ENCODE peak calls at places on chromosomes 3 and 15, in nine cellular contexts. One of them, this sample, is unnamed.

GRCh38 chr3:61141184-61141583 is 110.1 kb downstream of the FHIT start:
- DNase-seq in transverse colon: no peak
- DNase-seq in tibial nerve: no peak
- DNase-seq in SK-N-SH: no peak
- DNase-seq in sigmoid colon: no peak
- DNase-seq in stomach: no peak
- DNase-seq in A549: no peak
- DNase-seq in ovary: no peak
- DNase-seq in HepG2: no peak
- DNase-seq in this sample: no peak

GRCh38 chr3:12353796-12354505 is 65.1 kb downstream of the PPARG start:
- DNase-seq in transverse colon: no peak
- DNase-seq in tibial nerve: no peak
- DNase-seq in SK-N-SH: no peak
- DNase-seq in sigmoid colon: no peak
- DNase-seq in stomach: no peak
- DNase-seq in A549: peak; percentile 58
- DNase-seq in ovary: no peak
- DNase-seq in HepG2: no peak
- DNase-seq in this sample: no peak

GRCh38 chr3:121481116-121481895 is 64.5 kb downstream of the POLQ start:
- DNase-seq in transverse colon: no peak
- DNase-seq in tibial nerve: no peak
- DNase-seq in SK-N-SH: no peak
- DNase-seq in sigmoid colon: no peak
- DNase-seq in stomach: no peak
- DNase-seq in A549: no peak
- DNase-seq in ovary: no peak
- DNase-seq in HepG2: no peak
- DNase-seq in this sample: no peak

GRCh38 chr3:105868450-105868744 is 415 bp downstream of the CBLB start:
- DNase-seq in transverse colon: peak; percentile 60
- DNase-seq in tibial nerve: peak; percentile 24
- DNase-seq in SK-N-SH: peak; percentile 76
- DNase-seq in sigmoid colon: peak; percentile 80
- DNase-seq in stomach: peak; percentile 61
- DNase-seq in A549: peak; percentile 37
- DNase-seq in ovary: peak; percentile 62
- DNase-seq in HepG2: peak; percentile 35
- DNase-seq in this sample: no peak

GRCh38 chr15:92797168-92798052 is 102.7 kb upstream of the CHD2 start:
- DNase-seq in transverse colon: no peak
- DNase-seq in tibial nerve: no peak
- DNase-seq in SK-N-SH: peak; percentile 62
- DNase-seq in sigmoid colon: no peak
- DNase-seq in stomach: no peak
- DNase-seq in A549: peak; percentile 84
- DNase-seq in ovary: peak; percentile 37
- DNase-seq in HepG2: peak; percentile 78
- DNase-seq in this sample: peak; percentile 40

GRCh38 chr15:90481023-90481422 is 48.7 kb upstream of the CRTC3 start:
- DNase-seq in transverse colon: peak; percentile 21
- DNase-seq in tibial nerve: no peak
- DNase-seq in SK-N-SH: no peak
- DNase-seq in sigmoid colon: no peak
- DNase-seq in stomach: no peak
- DNase-seq in A549: no peak
- DNase-seq in ovary: no peak
- DNase-seq in HepG2: no peak
- DNase-seq in this sample: no peak

GRCh38 chr3:42505203-42505848 is 2.9 kb downstream of the VIPR1 start:
- DNase-seq in transverse colon: peak; percentile 75
- DNase-seq in tibial nerve: no peak
- DNase-seq in SK-N-SH: no peak
- DNase-seq in sigmoid colon: peak; percentile 47
- DNase-seq in stomach: peak; percentile 15
- DNase-seq in A549: no peak
- DNase-seq in ovary: no peak
- DNase-seq in HepG2: no peak
- DNase-seq in this sample: no peak

GRCh38 chr15:49135342-49135857 is 20.0 kb downstream of the COPS2 start:
- DNase-seq in transverse colon: no peak
- DNase-seq in tibial nerve: no peak
- DNase-seq in SK-N-SH: no peak
- DNase-seq in sigmoid colon: no peak
- DNase-seq in stomach: no peak
- DNase-seq in A549: no peak
- DNase-seq in ovary: no peak
- DNase-seq in HepG2: no peak
- DNase-seq in this sample: no peak

GRCh38 chr15:78280289-78281072 is 16.1 kb downstream of the DNAJA4 start:
- DNase-seq in transverse colon: no peak
- DNase-seq in tibial nerve: no peak
- DNase-seq in SK-N-SH: no peak
- DNase-seq in sigmoid colon: no peak
- DNase-seq in stomach: no peak
- DNase-seq in A549: no peak
- DNase-seq in ovary: no peak
- DNase-seq in HepG2: no peak
- DNase-seq in this sample: no peak

GRCh38 chr3:21274000-21274671 is 476.9 kb downstream of the ZNF385D start:
- DNase-seq in transverse colon: no peak
- DNase-seq in tibial nerve: no peak
- DNase-seq in SK-N-SH: no peak
- DNase-seq in sigmoid colon: no peak
- DNase-seq in stomach: no peak
- DNase-seq in A549: no peak
- DNase-seq in ovary: no peak
- DNase-seq in HepG2: no peak
- DNase-seq in this sample: no peak

GRCh38 chr3:112531358-112531781 is 30.4 kb downstream of the ATG3 start:
- DNase-seq in transverse colon: no peak
- DNase-seq in tibial nerve: no peak
- DNase-seq in SK-N-SH: peak; percentile 27
- DNase-seq in sigmoid colon: no peak
- DNase-seq in stomach: no peak
- DNase-seq in A549: peak; percentile 38
- DNase-seq in ovary: no peak
- DNase-seq in HepG2: peak; percentile 3
- DNase-seq in this sample: no peak

GRCh38 chr3:72629191-72629611 is 219.0 kb downstream of the SHQ1 start:
- DNase-seq in transverse colon: no peak
- DNase-seq in tibial nerve: no peak
- DNase-seq in SK-N-SH: no peak
- DNase-seq in sigmoid colon: no peak
- DNase-seq in stomach: no peak
- DNase-seq in A549: no peak
- DNase-seq in ovary: no peak
- DNase-seq in HepG2: no peak
- DNase-seq in this sample: no peak

GRCh38 chr15:49421991-49422390 is 1.1 kb upstream of the FGF7 start:
- DNase-seq in transverse colon: peak; percentile 24
- DNase-seq in tibial nerve: peak; percentile 64
- DNase-seq in SK-N-SH: peak; percentile 23
- DNase-seq in sigmoid colon: peak; percentile 76
- DNase-seq in stomach: peak; percentile 31
- DNase-seq in A549: peak; percentile 40
- DNase-seq in ovary: peak; percentile 68
- DNase-seq in HepG2: peak; percentile 53
- DNase-seq in this sample: peak; percentile 12

GRCh38 chr3:13878711-13879101 is 1.2 kb downstream of the WNT7A start:
- DNase-seq in transverse colon: no peak
- DNase-seq in tibial nerve: no peak
- DNase-seq in SK-N-SH: peak; percentile 69
- DNase-seq in sigmoid colon: no peak
- DNase-seq in stomach: no peak
- DNase-seq in A549: no peak
- DNase-seq in ovary: no peak
- DNase-seq in HepG2: no peak
- DNase-seq in this sample: no peak

GRCh38 chr3:105582015-105582414 is 215.3 kb downstream of the ALCAM start:
- DNase-seq in transverse colon: no peak
- DNase-seq in tibial nerve: no peak
- DNase-seq in SK-N-SH: no peak
- DNase-seq in sigmoid colon: no peak
- DNase-seq in stomach: no peak
- DNase-seq in A549: no peak
- DNase-seq in ovary: no peak
- DNase-seq in HepG2: no peak
- DNase-seq in this sample: no peak

GRCh38 chr3:111895079-111895478 is 36.0 kb downstream of the PHLDB2 start:
- DNase-seq in transverse colon: no peak
- DNase-seq in tibial nerve: no peak
- DNase-seq in SK-N-SH: peak; percentile 21
- DNase-seq in sigmoid colon: no peak
- DNase-seq in stomach: no peak
- DNase-seq in A549: peak; percentile 65
- DNase-seq in ovary: no peak
- DNase-seq in HepG2: peak; percentile 16
- DNase-seq in this sample: no peak

GRCh38 chr15:52331490-52332240 is 36.1 kb upstream of the MYO5C start:
- DNase-seq in transverse colon: peak; percentile 23
- DNase-seq in tibial nerve: no peak
- DNase-seq in SK-N-SH: peak; percentile 48
- DNase-seq in sigmoid colon: no peak
- DNase-seq in stomach: peak; percentile 63
- DNase-seq in A549: peak; percentile 75
- DNase-seq in ovary: no peak
- DNase-seq in HepG2: peak; percentile 30
- DNase-seq in this sample: peak; percentile 87

GRCh38 chr3:9913601-9914000 is 3.3 kb upstream of the IL17RC start:
- DNase-seq in transverse colon: no peak
- DNase-seq in tibial nerve: no peak
- DNase-seq in SK-N-SH: peak; percentile 39
- DNase-seq in sigmoid colon: no peak
- DNase-seq in stomach: no peak
- DNase-seq in A549: no peak
- DNase-seq in ovary: no peak
- DNase-seq in HepG2: no peak
- DNase-seq in this sample: no peak

GRCh38 chr3:46778101-46778500 is 60.4 kb upstream of the PRSS50 start:
- DNase-seq in transverse colon: no peak
- DNase-seq in tibial nerve: no peak
- DNase-seq in SK-N-SH: no peak
- DNase-seq in sigmoid colon: no peak
- DNase-seq in stomach: no peak
- DNase-seq in A549: no peak
- DNase-seq in ovary: no peak
- DNase-seq in HepG2: no peak
- DNase-seq in this sample: no peak

GRCh38 chr3:128547368-128547987 is 54.5 kb upstream of the GATA2 start:
- DNase-seq in transverse colon: no peak
- DNase-seq in tibial nerve: no peak
- DNase-seq in SK-N-SH: no peak
- DNase-seq in sigmoid colon: no peak
- DNase-seq in stomach: no peak
- DNase-seq in A549: no peak
- DNase-seq in ovary: no peak
- DNase-seq in HepG2: no peak
- DNase-seq in this sample: no peak
- TF ChIP-seq EP300 in transverse colon: no peak
- TF ChIP-seq EP300 in tibial nerve: no peak
- TF ChIP-seq EP300 in SK-N-SH: no peak
- TF ChIP-seq EP300 in sigmoid colon: no peak
- TF ChIP-seq EP300 in stomach: no peak
- TF ChIP-seq EP300 in A549: no peak
- TF ChIP-seq EP300 in ovary: no peak
- TF ChIP-seq EP300 in HepG2: no peak
- TF ChIP-seq EP300 in this sample: no peak

GRCh38 chr15:80674245-80674614 is 20.9 kb upstream of the ABHD17C start:
- DNase-seq in transverse colon: no peak
- DNase-seq in tibial nerve: no peak
- DNase-seq in SK-N-SH: no peak
- DNase-seq in sigmoid colon: no peak
- DNase-seq in stomach: no peak
- DNase-seq in A549: no peak
- DNase-seq in ovary: no peak
- DNase-seq in HepG2: no peak
- DNase-seq in this sample: peak; percentile 55
- TF ChIP-seq EP300 in transverse colon: no peak
- TF ChIP-seq EP300 in tibial nerve: no peak
- TF ChIP-seq EP300 in SK-N-SH: no peak
- TF ChIP-seq EP300 in sigmoid colon: no peak
- TF ChIP-seq EP300 in stomach: no peak
- TF ChIP-seq EP300 in A549: no peak
- TF ChIP-seq EP300 in ovary: no peak
- TF ChIP-seq EP300 in HepG2: no peak
- TF ChIP-seq EP300 in this sample: peak; percentile 34

DNA sequence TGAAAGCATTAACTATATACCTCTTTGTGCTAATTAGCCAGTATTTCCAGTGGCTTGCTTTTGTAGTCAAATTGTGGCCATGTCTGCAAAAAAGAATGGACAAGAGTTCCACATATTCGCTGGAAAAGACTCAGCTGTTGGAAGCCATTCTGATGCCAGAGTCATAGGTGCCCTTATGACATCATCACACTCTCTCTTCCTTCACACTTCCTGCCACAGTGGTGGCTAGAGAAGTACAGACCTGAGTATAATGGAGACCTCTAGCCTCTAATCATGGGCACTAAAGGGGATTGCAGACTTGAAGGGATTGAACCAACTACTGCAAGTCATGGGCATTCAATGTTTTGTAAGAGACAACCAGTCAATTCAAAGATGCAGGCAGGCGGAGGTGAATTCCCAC is 38.3 kb upstream of the IQCF6 start:
- DNase-seq in transverse colon: no peak
- DNase-seq in tibial nerve: no peak
- DNase-seq in SK-N-SH: no peak
- DNase-seq in sigmoid colon: no peak
- DNase-seq in stomach: no peak
- DNase-seq in A549: no peak
- DNase-seq in ovary: no peak
- DNase-seq in HepG2: no peak
- DNase-seq in this sample: no peak
- TF ChIP-seq EP300 in transverse colon: no peak
- TF ChIP-seq EP300 in tibial nerve: no peak
- TF ChIP-seq EP300 in SK-N-SH: no peak
- TF ChIP-seq EP300 in sigmoid colon: no peak
- TF ChIP-seq EP300 in stomach: no peak
- TF ChIP-seq EP300 in A549: no peak
- TF ChIP-seq EP300 in ovary: no peak
- TF ChIP-seq EP300 in HepG2: no peak
- TF ChIP-seq EP300 in this sample: no peak

DNA sequence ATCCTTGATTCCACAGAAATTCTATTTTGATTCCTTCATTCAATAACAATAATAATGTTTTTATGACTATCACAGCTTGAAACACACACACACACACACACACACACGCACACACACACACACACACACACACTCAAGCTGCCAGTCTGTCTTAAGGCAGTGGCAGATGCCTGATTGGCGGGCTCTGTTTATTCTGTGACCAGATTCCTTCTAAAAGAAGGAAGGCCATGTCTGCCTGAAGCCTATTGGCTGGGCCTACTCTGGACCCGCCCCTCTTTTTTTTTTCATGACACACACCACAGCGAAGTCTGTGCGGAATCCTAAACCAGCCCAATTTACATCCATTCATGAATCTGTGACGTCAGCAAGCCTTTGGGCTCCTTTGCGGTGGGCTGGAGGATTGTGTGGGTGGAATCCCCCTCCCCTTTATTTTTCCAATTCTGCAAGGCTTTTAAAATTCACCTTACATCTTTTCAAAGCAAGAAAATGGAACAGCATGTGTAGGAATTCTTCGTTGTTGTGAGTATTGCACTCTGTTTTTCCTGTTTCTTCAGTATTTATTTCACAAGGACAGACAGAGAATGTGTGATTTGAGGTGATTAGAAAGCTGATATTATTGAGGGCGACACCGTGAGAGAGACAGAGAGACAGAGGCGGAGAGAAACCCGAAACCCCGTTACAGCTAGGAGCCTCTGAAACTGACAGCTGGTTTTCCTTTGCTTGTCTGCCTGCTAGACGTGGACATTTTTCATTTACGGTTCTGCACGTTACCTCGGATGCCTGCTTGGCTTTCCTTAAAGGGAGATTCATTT is at the start of gene MAP3K13:
- DNase-seq in transverse colon: peak; percentile 72
- DNase-seq in tibial nerve: peak; percentile 35
- DNase-seq in SK-N-SH: peak; percentile 84
- DNase-seq in sigmoid colon: peak; percentile 93
- DNase-seq in stomach: peak; percentile 82
- DNase-seq in A549: peak; percentile 94
- DNase-seq in ovary: peak; percentile 73
- DNase-seq in HepG2: peak; percentile 54
- DNase-seq in this sample: peak; percentile 81
- TF ChIP-seq EP300 in transverse colon: no peak
- TF ChIP-seq EP300 in tibial nerve: peak; percentile 35
- TF ChIP-seq EP300 in SK-N-SH: no peak
- TF ChIP-seq EP300 in sigmoid colon: no peak
- TF ChIP-seq EP300 in stomach: no peak
- TF ChIP-seq EP300 in A549: no peak
- TF ChIP-seq EP300 in ovary: no peak
- TF ChIP-seq EP300 in HepG2: no peak
- TF ChIP-seq EP300 in this sample: no peak

This sample was measured in GM12878.